ENCODE peak calls at places on chromosomes 13 and 19, in nine cellular contexts. F, O, L, I, E, Z, M, N and W are unnamed samples.

GRCh38 chr13:113837554-113838355 is 26.1 kb downstream of the GAS6 start:
- DNase-seq in F (peak), O (no peak), L (peak), I (no peak), E (peak), Z (peak), M (no peak), N (no peak), W (peak)

GRCh38 chr13:43830481-43830873 is 43.7 kb upstream of the ENOX1 start:
- DNase-seq in F (no peak), O (no peak), L (no peak), I (no peak), E (peak), Z (no peak), M (no peak), N (no peak), W (no peak)

GRCh38 chr13:44141213-44141724 is 232.4 kb upstream of the SERP2 start:
- DNase-seq in F (no peak), O (no peak), L (peak), I (no peak), E (no peak), Z (no peak), M (peak), N (no peak), W (peak)

GRCh38 chr13:33191425-33192221 is 93.9 kb downstream of the STARD13 start:
- DNase-seq in F (no peak), O (no peak), L (no peak), I (no peak), E (no peak), Z (no peak), M (no peak), N (no peak), W (no peak)

GRCh38 chr13:46492946-46493345 is 60.0 kb upstream of the LRCH1 start:
- DNase-seq in F (no peak), O (no peak), L (peak), I (no peak), E (peak), Z (no peak), M (no peak), N (no peak), W (peak)

GRCh38 chr19:34555447-34555846 is 73.9 kb downstream of the WTIP start:
- DNase-seq in F (no peak), O (no peak), L (peak), I (no peak), E (peak), Z (no peak), M (no peak), N (no peak), W (peak)

GRCh38 chr19:10766681-10767201 is 48.9 kb downstream of the DNM2 start:
- DNase-seq in F (no peak), O (no peak), L (no peak), I (no peak), E (no peak), Z (no peak), M (no peak), N (peak), W (peak)

GRCh38 chr13:21069561-21070004 is 8.2 kb upstream of the LATS2 start:
- DNase-seq in F (no peak), O (no peak), L (peak), I (no peak), E (peak), Z (no peak), M (no peak), N (no peak), W (no peak)

GRCh38 chr13:46119883-46120614 is 15.2 kb upstream of the CPB2 start:
- DNase-seq in F (no peak), O (no peak), L (no peak), I (no peak), E (peak), Z (no peak), M (no peak), N (no peak), W (peak)

GRCh38 chr19:8615813-8616596 is 5.5 kb upstream of the ADAMTS10 start:
- DNase-seq in F (no peak), O (peak), L (peak), I (no peak), E (peak), Z (no peak), M (peak), N (no peak), W (peak)

GRCh38 chr13:26965976-26966375 is 205.4 kb upstream of the GPR12 start:
- DNase-seq in F (no peak), O (no peak), L (no peak), I (no peak), E (no peak), Z (no peak), M (no peak), N (peak), W (no peak)